ENCODE peak calls at places on chromosomes 3 and 15, in seven cellular contexts. V is H9, I is mesenchymal stem cell, G is neuronal stem cell, T is mesendoderm, W is H1, P is trophoblast cell. M is an unnamed sample.

GRCh38 chr3:31533169-31533870 is 595 bp downstream of the STT3B start:
- DNase-seq in V (peak), I (peak), G (peak), T (peak), W (no peak), P (peak), M (peak)

GRCh38 chr3:111594205-111594604 is 941 bp downstream of the ZBED2 start:
- DNase-seq in V (no peak), I (peak), G (no peak), T (peak), W (no peak), P (peak), M (peak)

GRCh38 chr15:101189341-101189679 is 62.5 kb downstream of the CHSY1 start:
- DNase-seq in V (no peak), I (peak), G (no peak), T (no peak), W (no peak), P (no peak), M (no peak)

GRCh38 chr3:67605377-67605776 is 49.0 kb downstream of the SUCLG2 start:
- DNase-seq in V (no peak), I (peak), G (peak), T (peak), W (peak), P (peak), M (peak)

GRCh38 chr15:60901647-60902046 is 327.5 kb downstream of the RORA start:
- DNase-seq in V (no peak), I (no peak), G (no peak), T (no peak), W (no peak), P (no peak), M (no peak)

GRCh38 chr15:70120954-70121655 is 23.4 kb upstream of the TLE3 start:
- DNase-seq in V (no peak), I (no peak), G (no peak), T (no peak), W (no peak), P (peak), M (no peak)

GRCh38 chr3:52986938-52987337 is 58.9 kb downstream of the SFMBT1 start:
- DNase-seq in V (no peak), I (peak), G (no peak), T (peak), W (no peak), P (peak), M (peak)

GRCh38 chr3:101954361-101954760 is 105.0 kb downstream of the NFKBIZ start:
- DNase-seq in V (no peak), I (no peak), G (no peak), T (no peak), W (no peak), P (no peak), M (no peak)

GRCh38 chr15:88981244-88982215 is 68.4 kb upstream of the MFGE8 start:
- DNase-seq in V (no peak), I (no peak), G (no peak), T (peak), W (no peak), P (peak), M (no peak)

GRCh38 chr15:70412717-70413266 is 315.1 kb upstream of the TLE3 start:
- DNase-seq in V (no peak), I (no peak), G (no peak), T (no peak), W (no peak), P (no peak), M (no peak)

GRCh38 chr3:171704002-171704401 is 106.3 kb downstream of the PLD1 start:
- DNase-seq in V (peak), I (peak), G (no peak), T (peak), W (no peak), P (peak), M (peak)

GRCh38 chr3:8984512-8984911 is 21.2 kb upstream of the RAD18 start:
- DNase-seq in V (no peak), I (no peak), G (no peak), T (no peak), W (no peak), P (no peak), M (no peak)

GRCh38 chr15:33720952-33721351 is 247.3 kb upstream of the CHRM5 start:
- DNase-seq in V (no peak), I (peak), G (no peak), T (no peak), W (no peak), P (no peak), M (peak)
- H3K4ac ChIP-seq in V (no peak), I (no peak), G (no peak), T (no peak), W (no peak), P (no peak), M (no peak)

DNA sequence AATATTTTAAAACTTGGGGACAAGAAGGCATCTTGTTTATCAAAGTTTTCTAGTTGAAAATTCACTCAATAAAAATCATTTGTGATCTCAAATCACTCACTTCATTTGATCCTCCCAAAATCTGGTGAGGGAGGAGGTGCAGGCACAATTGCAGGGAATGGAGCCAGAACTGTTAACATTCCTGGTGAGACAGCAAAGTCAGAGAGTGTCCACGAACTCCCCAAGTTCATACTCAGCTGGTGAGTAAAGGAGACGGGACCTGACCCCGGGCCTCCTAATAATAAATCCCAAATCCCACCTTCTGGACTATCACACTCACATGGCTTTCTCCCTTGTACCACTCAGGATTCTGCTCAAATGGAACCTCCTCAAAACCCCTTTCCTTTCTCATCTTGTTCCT is 252.3 kb upstream of the LRTM1 start:
- DNase-seq in V (no peak), I (no peak), G (no peak), T (no peak), W (no peak), P (no peak), M (peak)
- H3K4ac ChIP-seq in V (no peak), I (peak), G (no peak), T (no peak), W (no peak), P (no peak), M (peak)

DNA sequence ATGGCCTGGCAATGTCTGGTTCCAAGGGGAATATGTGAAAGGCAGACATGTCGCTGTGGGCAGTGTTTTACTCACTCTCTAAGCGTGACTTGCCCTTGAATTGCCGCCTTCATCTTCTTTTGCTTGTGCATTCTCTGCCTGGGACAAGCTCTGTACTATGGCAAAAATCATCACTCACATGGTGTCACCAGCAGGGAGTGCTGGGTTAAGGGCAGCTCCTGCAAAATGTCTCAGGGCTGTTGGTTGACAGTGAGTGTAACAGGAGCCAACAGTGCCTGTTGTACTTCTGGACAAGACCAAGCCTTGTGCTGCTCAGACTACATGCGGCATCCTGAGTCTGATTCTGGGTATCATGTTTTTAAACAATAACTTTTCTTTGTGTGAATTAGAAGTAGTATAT is 45.3 kb upstream of the KY start:
- DNase-seq in V (no peak), I (no peak), G (no peak), T (no peak), W (no peak), P (no peak), M (no peak)
- H3K4ac ChIP-seq in V (no peak), I (no peak), G (no peak), T (no peak), W (no peak), P (no peak), M (no peak)

GRCh38 chr3:7062714-7063113 is 201.8 kb downstream of the GRM7 start:
- DNase-seq in V (no peak), I (no peak), G (no peak), T (no peak), W (no peak), P (no peak), M (no peak)
- H3K4ac ChIP-seq in V (no peak), I (no peak), G (no peak), T (no peak), W (no peak), P (no peak), M (no peak)

GRCh38 chr15:94351121-94351520 is 119.8 kb downstream of the MCTP2 start:
- DNase-seq in V (no peak), I (no peak), G (no peak), T (no peak), W (no peak), P (no peak), M (no peak)

GRCh38 chr15:94348084-94348483 is 116.7 kb downstream of the MCTP2 start:
- DNase-seq in V (no peak), I (no peak), G (no peak), T (no peak), W (no peak), P (no peak), M (no peak)

GRCh38 chr15:94346272-94346671 is 114.9 kb downstream of the MCTP2 start:
- DNase-seq in V (no peak), I (no peak), G (no peak), T (no peak), W (no peak), P (no peak), M (peak)
- H3K4ac ChIP-seq in V (no peak), I (no peak), G (no peak), T (no peak), W (no peak), P (no peak), M (no peak)

DNA sequence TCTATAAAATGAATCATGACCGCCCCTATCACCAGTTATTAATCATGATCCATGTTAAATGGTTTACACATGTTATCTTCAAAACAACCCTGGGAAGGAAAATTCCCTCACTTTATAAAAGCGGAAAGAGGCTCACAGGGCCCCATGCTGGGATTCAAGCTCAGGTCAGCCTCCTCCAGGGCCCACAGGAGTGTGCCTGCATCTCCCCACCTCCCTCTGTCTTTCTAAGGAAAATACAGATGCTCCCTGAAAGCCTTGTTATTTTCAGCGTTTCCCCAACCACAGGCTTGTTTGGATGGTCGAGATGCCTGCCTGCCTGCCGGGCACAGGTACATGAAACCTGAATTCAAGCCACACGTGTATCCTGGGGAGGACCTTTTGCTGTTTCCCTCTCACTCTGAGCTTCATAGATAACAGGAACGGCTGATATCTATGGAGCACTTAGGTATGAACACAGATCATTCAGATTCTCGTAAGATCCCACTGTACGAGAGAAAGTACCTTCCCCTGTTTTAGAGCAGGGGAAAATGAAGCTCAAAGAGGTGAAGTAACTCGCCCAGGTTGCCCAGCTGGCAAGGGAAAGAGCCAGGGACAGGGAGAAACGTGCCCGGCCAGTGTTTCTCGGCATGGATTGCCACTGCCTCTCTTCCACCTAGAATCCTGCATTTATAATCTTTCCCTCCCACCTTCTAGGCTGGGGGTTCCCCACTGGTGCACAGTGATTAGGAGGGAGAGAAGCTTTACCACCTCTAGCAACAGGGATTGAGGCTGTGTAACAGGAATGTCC is 39.2 kb downstream of the EHD4 start:
- DNase-seq in V (peak), I (no peak), G (no peak), T (peak), W (no peak), P (no peak), M (no peak)
- H3K4ac ChIP-seq in V (no peak), I (no peak), G (no peak), T (no peak), W (no peak), P (no peak), M (peak)

GRCh38 chr15:85963262-85963760 is 116.4 kb upstream of the AGBL1 start:
- DNase-seq in V (no peak), I (no peak), G (no peak), T (no peak), W (no peak), P (no peak), M (no peak)

GRCh38 chr15:85960381-85960780 is 119.3 kb upstream of the AGBL1 start:
- DNase-seq in V (no peak), I (no peak), G (no peak), T (no peak), W (no peak), P (no peak), M (no peak)

GRCh38 chr15:85956515-85957275 is 123.0 kb upstream of the AGBL1 start:
- DNase-seq in V (no peak), I (peak), G (no peak), T (no peak), W (no peak), P (no peak), M (peak)

GRCh38 chr15:85955501-85956391 is 123.9 kb upstream of the AGBL1 start:
- DNase-seq in V (no peak), I (peak), G (no peak), T (peak), W (no peak), P (no peak), M (no peak)

GRCh38 chr15:85959573-85959972 is 120.1 kb upstream of the AGBL1 start:
- DNase-seq in V (no peak), I (no peak), G (no peak), T (no peak), W (no peak), P (no peak), M (no peak)
- H3K4ac ChIP-seq in V (no peak), I (no peak), G (no peak), T (no peak), W (no peak), P (no peak), M (no peak)

DNA sequence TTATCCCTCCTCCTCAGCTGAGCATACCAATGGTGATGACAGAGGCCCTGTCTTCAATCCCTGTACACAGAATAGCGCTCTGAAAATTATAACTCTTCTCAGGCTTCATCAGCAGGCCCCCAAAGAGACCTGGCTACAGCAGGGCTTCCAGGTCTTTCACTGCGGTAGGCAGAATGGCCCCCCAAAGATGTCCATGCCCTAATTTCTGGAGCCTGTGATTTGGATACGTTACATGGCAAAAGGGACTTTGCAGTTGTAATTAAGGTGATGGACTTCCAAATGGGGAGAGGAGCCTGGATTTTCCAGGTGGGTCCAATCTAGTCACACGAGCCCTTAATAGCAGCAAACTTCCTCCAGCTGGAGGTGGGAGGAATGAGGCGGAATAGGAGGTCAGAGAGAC is 221.8 kb upstream of the CTDSPL start:
- DNase-seq in V (no peak), I (no peak), G (no peak), T (no peak), W (no peak), P (no peak), M (no peak)
- H3K4ac ChIP-seq in V (no peak), I (no peak), G (no peak), T (no peak), W (no peak), P (no peak), M (no peak)

GRCh38 chr3:57876632-57877031 is 120.5 kb downstream of the SLMAP start:
- DNase-seq in V (no peak), I (peak), G (no peak), T (no peak), W (no peak), P (no peak), M (peak)

GRCh38 chr3:57872606-57873005 is 116.5 kb downstream of the SLMAP start:
- DNase-seq in V (no peak), I (peak), G (no peak), T (no peak), W (no peak), P (peak), M (peak)

GRCh38 chr3:57877116-57877515 is 121.0 kb downstream of the SLMAP start:
- DNase-seq in V (no peak), I (peak), G (no peak), T (no peak), W (no peak), P (no peak), M (peak)
- H3K4ac ChIP-seq in V (no peak), I (no peak), G (no peak), T (no peak), W (no peak), P (no peak), M (no peak)

GRCh38 chr3:127855246-127855645 is 32.9 kb upstream of the MGLL start:
- DNase-seq in V (no peak), I (no peak), G (no peak), T (no peak), W (no peak), P (no peak), M (no peak)

GRCh38 chr3:127857270-127857801 is 35.0 kb upstream of the MGLL start:
- DNase-seq in V (no peak), I (no peak), G (no peak), T (peak), W (no peak), P (no peak), M (peak)

GRCh38 chr3:127851899-127852298 is 29.6 kb upstream of the MGLL start:
- DNase-seq in V (peak), I (no peak), G (no peak), T (peak), W (no peak), P (no peak), M (no peak)

GRCh38 chr3:127856801-127857200 is 34.5 kb upstream of the MGLL start:
- DNase-seq in V (no peak), I (no peak), G (no peak), T (no peak), W (no peak), P (no peak), M (no peak)

GRCh38 chr3:127853681-127854080 is 31.4 kb upstream of the MGLL start:
- DNase-seq in V (peak), I (no peak), G (no peak), T (peak), W (no peak), P (peak), M (no peak)
- H3K4ac ChIP-seq in V (no peak), I (no peak), G (no peak), T (no peak), W (no peak), P (no peak), M (no peak)

M was measured in IMR-90.